ENCODE peak calls at places on chromosome 9, in eight cellular contexts. D, N, G, O, B, Z, I and P are unnamed samples.

GRCh38 chr9:126228779-126229444 is 97.7 kb upstream of the MVB12B start:
- DNase-seq in D (peak), N (peak), G (peak), O (peak), B (peak), Z (peak), I (peak), P (peak)

GRCh38 chr9:74496819-74497749 is at the start of gene RORB:
- DNase-seq in D (no peak), N (peak), G (peak), O (peak), B (peak), Z (no peak), I (peak), P (peak)

GRCh38 chr9:129932303-129933151 is 97.3 kb downstream of the USP20 start:
- DNase-seq in D (peak), N (no peak), G (no peak), O (no peak), B (no peak), Z (no peak), I (peak), P (no peak)

GRCh38 chr9:16062542-16063240 is 509.8 kb downstream of the CCDC171 start:
- DNase-seq in D (no peak), N (peak), G (no peak), O (no peak), B (peak), Z (no peak), I (no peak), P (peak)

GRCh38 chr9:136741885-136742568 is 713 bp downstream of the LCN10 start:
- DNase-seq in D (no peak), N (no peak), G (no peak), O (peak), B (no peak), Z (peak), I (no peak), P (no peak)

GRCh38 chr9:5749306-5749705 is 83.6 kb downstream of the ERMP1 start:
- DNase-seq in D (no peak), N (no peak), G (no peak), O (no peak), B (no peak), Z (no peak), I (no peak), P (no peak)

GRCh38 chr9:13224366-13224765 is 55.1 kb downstream of the MPDZ start:
- DNase-seq in D (no peak), N (no peak), G (no peak), O (no peak), B (no peak), Z (no peak), I (no peak), P (no peak)

GRCh38 chr9:106878943-106879916 is 16.3 kb downstream of the ZNF462 start:
- DNase-seq in D (no peak), N (peak), G (peak), O (no peak), B (peak), Z (peak), I (no peak), P (no peak)

GRCh38 chr9:118643118-118643517 is 726.1 kb downstream of the BRINP1 start:
- DNase-seq in D (no peak), N (peak), G (peak), O (no peak), B (peak), Z (no peak), I (no peak), P (peak)

GRCh38 chr9:114606597-114607207 is 4.4 kb upstream of the TMEM268 start:
- DNase-seq in D (peak), N (peak), G (peak), O (no peak), B (no peak), Z (no peak), I (no peak), P (no peak)

GRCh38 chr9:96442491-96442890 is 7.5 kb upstream of the HABP4 start:
- DNase-seq in D (peak), N (no peak), G (no peak), O (no peak), B (no peak), Z (no peak), I (no peak), P (no peak)

GRCh38 chr9:2053883-2054845 is 39.0 kb downstream of the SMARCA2 start:
- DNase-seq in D (peak), N (peak), G (peak), O (peak), B (no peak), Z (no peak), I (no peak), P (no peak)

GRCh38 chr9:91305596-91305995 is 56.1 kb downstream of the AUH start:
- DNase-seq in D (no peak), N (no peak), G (no peak), O (no peak), B (no peak), Z (no peak), I (no peak), P (no peak)

GRCh38 chr9:17929506-17929905 is 350.6 kb downstream of the SH3GL2 start:
- DNase-seq in D (no peak), N (no peak), G (no peak), O (no peak), B (no peak), Z (no peak), I (no peak), P (no peak)

GRCh38 chr9:129553277-129553676 is 67.6 kb downstream of the C9orf50 start:
- DNase-seq in D (no peak), N (no peak), G (no peak), O (no peak), B (no peak), Z (peak), I (no peak), P (no peak)

GRCh38 chr9:32524558-32525461 is 1.2 kb downstream of the RIGI start:
- DNase-seq in D (peak), N (no peak), G (no peak), O (no peak), B (no peak), Z (peak), I (no peak), P (peak)

GRCh38 chr9:684950-685340 is 156.6 kb upstream of the DMRT1 start:
- DNase-seq in D (peak), N (no peak), G (no peak), O (no peak), B (no peak), Z (no peak), I (no peak), P (no peak)

GRCh38 chr9:82295177-82295576 is 306.6 kb downstream of the SPATA31D1 start:
- DNase-seq in D (no peak), N (no peak), G (no peak), O (no peak), B (no peak), Z (no peak), I (no peak), P (no peak)

GRCh38 chr9:69253057-69253456 is 72.0 kb upstream of the ENTREP1 start:
- DNase-seq in D (no peak), N (peak), G (no peak), O (no peak), B (no peak), Z (no peak), I (no peak), P (no peak)

GRCh38 chr9:136588663-136589464 is 43.0 kb upstream of the NOTCH1 start:
- DNase-seq in D (peak), N (no peak), G (no peak), O (no peak), B (no peak), Z (no peak), I (no peak), P (no peak)

GRCh38 chr9:81771606-81772005 is 82.3 kb upstream of the TLE1 start:
- DNase-seq in D (peak), N (no peak), G (no peak), O (no peak), B (no peak), Z (no peak), I (no peak), P (no peak)

GRCh38 chr9:124779368-124780059 is 2.6 kb downstream of the OLFML2A start:
- DNase-seq in D (peak), N (peak), G (no peak), O (no peak), B (peak), Z (peak), I (no peak), P (peak)

GRCh38 chr9:95104966-95105365 is 212.5 kb downstream of the FANCC start:
- DNase-seq in D (no peak), N (no peak), G (no peak), O (no peak), B (no peak), Z (no peak), I (no peak), P (no peak)

GRCh38 chr9:16266648-16267276 is 603.7 kb downstream of the BNC2 start:
- DNase-seq in D (peak), N (no peak), G (peak), O (no peak), B (peak), Z (no peak), I (peak), P (peak)

GRCh38 chr9:28365020-28365640 is 791.8 kb upstream of the C9orf72 start:
- DNase-seq in D (peak), N (no peak), G (no peak), O (no peak), B (no peak), Z (no peak), I (no peak), P (no peak)

GRCh38 chr9:86487222-86487841 is 133.1 kb upstream of the TUT7 start:
- DNase-seq in D (peak), N (peak), G (no peak), O (no peak), B (peak), Z (no peak), I (peak), P (no peak)

GRCh38 chr9:86303316-86303975 is 21.1 kb upstream of the ISCA1 start:
- DNase-seq in D (peak), N (no peak), G (no peak), O (no peak), B (no peak), Z (no peak), I (peak), P (no peak)

GRCh38 chr9:70403166-70403565 is 11.3 kb downstream of the KLF9 start:
- DNase-seq in D (no peak), N (no peak), G (no peak), O (no peak), B (no peak), Z (peak), I (no peak), P (no peak)

GRCh38 chr9:117535439-117535838 is 120.6 kb upstream of the ASTN2 start:
- DNase-seq in D (peak), N (no peak), G (no peak), O (no peak), B (no peak), Z (no peak), I (no peak), P (no peak)

GRCh38 chr9:134660407-134660806 is 18.8 kb downstream of the COL5A1 start:
- DNase-seq in D (peak), N (no peak), G (no peak), O (no peak), B (peak), Z (no peak), I (no peak), P (no peak)
- TF ChIP-seq CTCF in D (peak), N (peak), G (no peak), O (peak), B (peak), Z (no peak), I (peak), P (no peak)

DNA sequence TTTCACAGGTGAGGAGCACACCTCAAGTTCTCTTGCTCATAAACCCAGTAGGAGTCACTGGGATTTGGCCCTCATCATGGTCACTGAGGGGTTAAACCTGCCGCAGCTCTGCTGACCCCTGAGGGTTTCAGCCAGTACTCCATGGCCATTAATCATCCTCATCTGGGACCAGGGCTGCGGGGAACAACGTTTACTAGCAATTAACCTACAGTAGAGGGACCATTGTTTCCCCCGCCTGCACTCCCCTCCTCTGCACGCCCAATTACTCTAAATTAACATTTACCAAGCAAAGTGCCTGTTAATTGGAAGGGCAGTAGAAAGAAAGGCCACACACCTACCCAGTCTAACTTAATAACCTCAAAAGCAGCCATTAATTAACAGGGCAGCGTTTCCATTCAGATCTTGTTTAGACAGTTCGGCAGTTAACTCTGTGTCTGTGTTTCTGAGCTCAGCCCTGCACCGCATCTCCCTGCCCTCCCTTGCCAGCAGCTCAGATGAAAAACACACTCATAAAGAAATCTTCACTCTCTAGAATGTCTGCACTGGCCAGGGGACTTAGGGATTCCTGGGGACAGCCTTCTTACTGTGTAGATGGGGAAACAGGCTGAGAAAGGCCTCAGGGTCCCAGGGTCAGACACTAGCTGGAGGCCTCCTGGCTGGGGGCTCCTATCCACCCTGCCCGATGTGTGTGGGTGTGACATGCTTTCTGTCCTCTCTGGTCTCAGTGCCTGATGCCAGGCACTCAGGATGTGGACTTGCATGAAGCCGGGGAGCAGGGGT is 51.6 kb downstream of the ALG2 start:
- DNase-seq in D (no peak), N (no peak), G (no peak), O (no peak), B (no peak), Z (no peak), I (peak), P (no peak)
- TF ChIP-seq CTCF in D (no peak), N (peak), G (no peak), O (no peak), B (no peak), Z (no peak), I (peak), P (no peak)

GRCh38 chr9:127723450-127723849 is 7.6 kb downstream of the TTC16 start:
- DNase-seq in D (no peak), N (peak), G (no peak), O (no peak), B (no peak), Z (no peak), I (no peak), P (no peak)
- TF ChIP-seq CTCF in D (no peak), N (peak), G (no peak), O (no peak), B (no peak), Z (no peak), I (no peak), P (no peak)

GRCh38 chr9:131500377-131500776 is 2.3 kb upstream of the POMT1 start:
- DNase-seq in D (peak), N (no peak), G (no peak), O (no peak), B (no peak), Z (no peak), I (no peak), P (no peak)
- TF ChIP-seq CTCF in D (no peak), N (no peak), G (no peak), O (no peak), B (no peak), Z (no peak), I (no peak), P (no peak)

DNA sequence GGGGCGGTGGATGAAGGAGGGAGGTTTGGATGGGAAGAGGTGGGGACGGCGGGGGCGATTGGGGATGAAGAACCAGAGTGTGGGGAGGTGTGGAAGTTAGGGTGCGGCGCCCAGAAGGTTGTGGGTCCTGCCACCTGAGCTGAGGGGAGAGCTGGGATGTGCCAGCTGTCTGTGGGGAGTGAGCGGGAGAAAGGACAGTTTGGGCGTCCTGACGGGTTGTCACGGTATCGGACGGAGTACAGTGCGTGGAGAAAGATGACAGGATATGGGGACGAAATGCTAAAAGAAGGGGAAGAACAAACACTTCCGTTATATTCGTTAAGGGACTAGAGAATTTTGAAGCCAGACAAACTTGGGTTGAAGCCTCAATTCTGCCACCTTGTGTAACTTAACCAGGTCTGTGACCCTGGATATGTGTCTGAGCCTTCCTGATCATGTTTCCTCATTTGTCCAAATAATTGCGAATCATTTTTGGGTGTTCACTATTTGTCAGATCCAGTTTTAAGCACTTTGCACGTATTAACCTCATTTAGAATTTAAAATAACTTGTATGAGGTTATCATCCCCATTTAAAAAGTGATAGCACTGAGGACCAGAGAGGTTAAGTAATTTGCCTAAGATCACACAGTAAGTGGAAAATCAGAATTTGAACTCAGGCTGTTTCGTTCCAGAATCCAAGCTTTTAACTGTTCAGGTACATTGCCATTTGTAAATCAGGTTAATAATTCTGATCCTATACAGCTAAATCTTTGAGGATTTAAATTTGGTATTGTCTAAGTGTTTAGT is 689 bp downstream of the CNTRL start:
- DNase-seq in D (peak), N (no peak), G (no peak), O (peak), B (no peak), Z (no peak), I (no peak), P (no peak)
- TF ChIP-seq CTCF in D (no peak), N (no peak), G (no peak), O (no peak), B (no peak), Z (no peak), I (no peak), P (no peak)

GRCh38 chr9:134327671-134328231 is 1.5 kb downstream of the RXRA start:
- DNase-seq in D (no peak), N (no peak), G (peak), O (no peak), B (no peak), Z (no peak), I (no peak), P (no peak)

GRCh38 chr9:134326754-134327526 is 685 bp downstream of the RXRA start:
- DNase-seq in D (peak), N (no peak), G (peak), O (peak), B (peak), Z (no peak), I (peak), P (no peak)

GRCh38 chr9:134324359-134325095 is 1.7 kb upstream of the RXRA start:
- DNase-seq in D (peak), N (no peak), G (peak), O (no peak), B (no peak), Z (no peak), I (peak), P (no peak)

GRCh38 chr9:134325096-134325812 is 1.0 kb upstream of the RXRA start:
- DNase-seq in D (peak), N (no peak), G (peak), O (peak), B (peak), Z (peak), I (peak), P (peak)

DNA sequence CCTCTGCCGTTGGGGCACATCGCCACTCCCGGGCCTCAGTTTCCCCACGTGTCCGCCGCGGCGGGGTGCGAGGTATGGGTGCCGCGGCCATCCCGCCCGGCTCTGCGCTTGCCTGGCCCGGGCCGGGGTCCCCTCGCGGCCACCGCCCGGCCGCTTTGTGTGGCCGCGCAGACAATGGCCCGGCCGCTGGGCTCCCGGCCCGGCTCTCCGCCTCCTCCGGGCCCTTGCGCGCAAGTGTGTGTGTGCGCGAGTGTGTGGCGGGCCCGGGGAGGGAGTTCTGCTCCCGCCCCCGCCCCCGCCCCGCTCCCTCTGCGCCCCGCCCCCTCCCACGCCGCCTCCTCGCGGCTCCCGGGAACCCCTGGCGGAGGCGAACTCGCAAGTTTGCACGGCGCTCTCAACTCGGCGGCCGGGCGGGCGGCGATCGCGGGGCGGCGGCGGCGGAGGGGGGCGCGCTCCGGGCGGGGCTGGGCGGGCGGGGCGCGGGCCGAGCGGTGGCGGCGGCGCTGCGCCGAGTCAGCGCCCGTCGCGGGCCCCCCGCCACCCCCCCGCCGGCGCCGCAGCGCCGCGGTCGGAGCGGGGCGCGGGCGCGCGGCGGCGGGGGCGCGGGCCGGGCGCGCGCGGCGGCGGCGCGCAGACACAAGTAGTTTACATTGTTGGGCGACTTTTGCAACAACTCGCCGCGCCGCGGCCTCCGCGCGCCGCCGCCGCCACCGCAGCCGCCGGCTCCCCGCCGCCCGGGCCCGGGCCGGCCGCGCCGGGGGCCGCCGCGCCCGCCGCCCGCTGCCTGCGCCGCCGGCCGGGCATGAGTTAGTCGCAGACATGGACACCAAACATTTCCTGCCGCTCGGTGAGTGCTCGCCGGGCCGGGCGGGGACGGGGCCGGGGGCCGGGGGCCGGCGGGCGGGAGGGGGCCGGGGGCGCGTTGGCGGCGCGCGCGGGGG is at the start of gene RXRA:
- DNase-seq in D (peak), N (peak), G (peak), O (peak), B (peak), Z (peak), I (peak), P (peak)
- TF ChIP-seq CTCF in D (no peak), N (no peak), G (no peak), O (no peak), B (no peak), Z (no peak), I (peak), P (no peak)

GRCh38 chr9:87498046-87498815 is 564 bp downstream of the DAPK1 start:
- DNase-seq in D (no peak), N (no peak), G (no peak), O (peak), B (peak), Z (peak), I (peak), P (peak)

GRCh38 chr9:87500491-87500890 is 2.8 kb downstream of the DAPK1 start:
- DNase-seq in D (no peak), N (no peak), G (no peak), O (no peak), B (peak), Z (no peak), I (no peak), P (peak)

GRCh38 chr9:87500894-87501656 is 3.4 kb downstream of the DAPK1 start:
- DNase-seq in D (no peak), N (no peak), G (no peak), O (no peak), B (no peak), Z (no peak), I (no peak), P (no peak)

GRCh38 chr9:87498816-87499454 is 1.3 kb downstream of the DAPK1 start:
- DNase-seq in D (no peak), N (no peak), G (no peak), O (no peak), B (no peak), Z (no peak), I (peak), P (peak)

GRCh38 chr9:87499455-87500015 is 1.9 kb downstream of the DAPK1 start:
- DNase-seq in D (no peak), N (no peak), G (no peak), O (no peak), B (no peak), Z (no peak), I (no peak), P (no peak)
- TF ChIP-seq CTCF in D (no peak), N (no peak), G (no peak), O (no peak), B (no peak), Z (no peak), I (no peak), P (no peak)

GRCh38 chr9:133375116-133375723 is 640 bp downstream of the SURF4 start:
- DNase-seq in D (peak), N (no peak), G (peak), O (no peak), B (peak), Z (no peak), I (peak), P (peak)
- TF ChIP-seq CTCF in D (no peak), N (peak), G (no peak), O (no peak), B (peak), Z (no peak), I (peak), P (no peak)